ENCODE peak calls at places on chromosomes 7 and 10, in nine cellular contexts. One of them, this sample, is unnamed.

GRCh38 chr7:43640679-43641078 is 57.8 kb downstream of the STK17A start:
- DNase-seq in tibial artery: no peak
- DNase-seq in cardiac fibroblast: no peak
- DNase-seq in prostate gland: no peak
- DNase-seq in mesothelial cell of epicardium: no peak
- DNase-seq in CD8-positive, alpha-beta T cell: no peak
- DNase-seq in fibroblast of mammary gland: no peak
- DNase-seq in neural progenitor cell: no peak
- DNase-seq in astrocyte of the cerebellum: no peak
- DNase-seq in this sample: no peak

GRCh38 chr7:50667789-50668226 is 102.6 kb upstream of the DDC start:
- DNase-seq in tibial artery: peak
- DNase-seq in cardiac fibroblast: peak
- DNase-seq in prostate gland: no peak
- DNase-seq in mesothelial cell of epicardium: no peak
- DNase-seq in CD8-positive, alpha-beta T cell: no peak
- DNase-seq in fibroblast of mammary gland: peak
- DNase-seq in neural progenitor cell: no peak
- DNase-seq in astrocyte of the cerebellum: no peak
- DNase-seq in this sample: no peak

GRCh38 chr7:40162516-40162915 is 27.7 kb downstream of the SUGCT start:
- DNase-seq in tibial artery: no peak
- DNase-seq in cardiac fibroblast: no peak
- DNase-seq in prostate gland: no peak
- DNase-seq in mesothelial cell of epicardium: no peak
- DNase-seq in CD8-positive, alpha-beta T cell: no peak
- DNase-seq in fibroblast of mammary gland: peak
- DNase-seq in neural progenitor cell: no peak
- DNase-seq in astrocyte of the cerebellum: no peak
- DNase-seq in this sample: no peak

GRCh38 chr7:8261711-8262695 is at the start of gene ICA1:
- DNase-seq in tibial artery: peak
- DNase-seq in cardiac fibroblast: peak
- DNase-seq in prostate gland: peak
- DNase-seq in mesothelial cell of epicardium: peak
- DNase-seq in CD8-positive, alpha-beta T cell: no peak
- DNase-seq in fibroblast of mammary gland: peak
- DNase-seq in neural progenitor cell: peak
- DNase-seq in astrocyte of the cerebellum: no peak
- DNase-seq in this sample: peak

GRCh38 chr7:65239707-65240352 is 133.8 kb upstream of the ZNF92 start:
- DNase-seq in tibial artery: no peak
- DNase-seq in cardiac fibroblast: peak
- DNase-seq in prostate gland: no peak
- DNase-seq in mesothelial cell of epicardium: peak
- DNase-seq in CD8-positive, alpha-beta T cell: no peak
- DNase-seq in fibroblast of mammary gland: no peak
- DNase-seq in neural progenitor cell: peak
- DNase-seq in astrocyte of the cerebellum: no peak
- DNase-seq in this sample: no peak

GRCh38 chr7:44147026-44147881 is 6.1 kb upstream of the MYL7 start:
- DNase-seq in tibial artery: peak
- DNase-seq in cardiac fibroblast: no peak
- DNase-seq in prostate gland: no peak
- DNase-seq in mesothelial cell of epicardium: no peak
- DNase-seq in CD8-positive, alpha-beta T cell: no peak
- DNase-seq in fibroblast of mammary gland: no peak
- DNase-seq in neural progenitor cell: peak
- DNase-seq in astrocyte of the cerebellum: no peak
- DNase-seq in this sample: no peak

GRCh38 chr7:100822236-100823139 is 4.8 kb downstream of the EPHB4 start:
- DNase-seq in tibial artery: no peak
- DNase-seq in cardiac fibroblast: no peak
- DNase-seq in prostate gland: no peak
- DNase-seq in mesothelial cell of epicardium: no peak
- DNase-seq in CD8-positive, alpha-beta T cell: no peak
- DNase-seq in fibroblast of mammary gland: no peak
- DNase-seq in neural progenitor cell: no peak
- DNase-seq in astrocyte of the cerebellum: no peak
- DNase-seq in this sample: no peak

GRCh38 chr7:36955730-36956129 is 231.4 kb upstream of the AOAH start:
- DNase-seq in tibial artery: no peak
- DNase-seq in cardiac fibroblast: no peak
- DNase-seq in prostate gland: no peak
- DNase-seq in mesothelial cell of epicardium: no peak
- DNase-seq in CD8-positive, alpha-beta T cell: no peak
- DNase-seq in fibroblast of mammary gland: no peak
- DNase-seq in neural progenitor cell: no peak
- DNase-seq in astrocyte of the cerebellum: no peak
- DNase-seq in this sample: no peak

GRCh38 chr7:100169147-100169850 is 882 bp upstream of the GAL3ST4 start:
- DNase-seq in tibial artery: no peak
- DNase-seq in cardiac fibroblast: no peak
- DNase-seq in prostate gland: no peak
- DNase-seq in mesothelial cell of epicardium: no peak
- DNase-seq in CD8-positive, alpha-beta T cell: no peak
- DNase-seq in fibroblast of mammary gland: no peak
- DNase-seq in neural progenitor cell: no peak
- DNase-seq in astrocyte of the cerebellum: no peak
- DNase-seq in this sample: no peak

GRCh38 chr7:89998554-89998953 is 155.7 kb upstream of the STEAP1 start:
- DNase-seq in tibial artery: no peak
- DNase-seq in cardiac fibroblast: no peak
- DNase-seq in prostate gland: no peak
- DNase-seq in mesothelial cell of epicardium: no peak
- DNase-seq in CD8-positive, alpha-beta T cell: no peak
- DNase-seq in fibroblast of mammary gland: no peak
- DNase-seq in neural progenitor cell: no peak
- DNase-seq in astrocyte of the cerebellum: no peak
- DNase-seq in this sample: no peak

GRCh38 chr7:55549457-55549856 is 22.8 kb downstream of the VOPP1 start:
- DNase-seq in tibial artery: no peak
- DNase-seq in cardiac fibroblast: no peak
- DNase-seq in prostate gland: no peak
- DNase-seq in mesothelial cell of epicardium: no peak
- DNase-seq in CD8-positive, alpha-beta T cell: no peak
- DNase-seq in fibroblast of mammary gland: no peak
- DNase-seq in neural progenitor cell: no peak
- DNase-seq in astrocyte of the cerebellum: no peak
- DNase-seq in this sample: no peak

GRCh38 chr10:114353383-114353782 is 50.9 kb downstream of the AFAP1L2 start:
- DNase-seq in tibial artery: no peak
- DNase-seq in cardiac fibroblast: no peak
- DNase-seq in prostate gland: no peak
- DNase-seq in mesothelial cell of epicardium: no peak
- DNase-seq in CD8-positive, alpha-beta T cell: no peak
- DNase-seq in fibroblast of mammary gland: no peak
- DNase-seq in neural progenitor cell: no peak
- DNase-seq in astrocyte of the cerebellum: no peak
- DNase-seq in this sample: no peak

GRCh38 chr7:47772492-47772891 is 175.8 kb downstream of the PKD1L1 start:
- DNase-seq in tibial artery: no peak
- DNase-seq in cardiac fibroblast: no peak
- DNase-seq in prostate gland: no peak
- DNase-seq in mesothelial cell of epicardium: no peak
- DNase-seq in CD8-positive, alpha-beta T cell: no peak
- DNase-seq in fibroblast of mammary gland: no peak
- DNase-seq in neural progenitor cell: no peak
- DNase-seq in astrocyte of the cerebellum: no peak
- DNase-seq in this sample: no peak

DNA sequence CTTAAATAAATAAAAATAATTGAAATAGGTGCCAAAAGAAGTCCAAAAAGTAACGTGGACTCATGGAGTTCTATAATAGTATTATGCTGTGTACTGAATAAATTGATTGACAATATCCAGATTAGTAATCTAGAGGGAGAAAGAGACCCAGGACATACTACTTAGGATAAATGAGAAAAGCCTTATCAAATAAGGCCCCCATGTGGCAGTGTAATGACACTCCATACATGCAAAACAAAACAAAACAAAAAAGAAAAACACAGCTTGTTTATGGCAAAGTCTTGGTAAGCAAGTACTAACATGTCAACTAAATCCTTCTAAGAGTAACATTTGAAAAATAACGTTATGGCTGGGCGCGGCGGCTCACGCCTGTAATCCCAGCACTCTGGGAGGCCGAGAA is 3.6 kb upstream of the RUNDC3B start:
- DNase-seq in tibial artery: no peak
- DNase-seq in cardiac fibroblast: no peak
- DNase-seq in prostate gland: no peak
- DNase-seq in mesothelial cell of epicardium: no peak
- DNase-seq in CD8-positive, alpha-beta T cell: no peak
- DNase-seq in fibroblast of mammary gland: no peak
- DNase-seq in neural progenitor cell: no peak
- DNase-seq in astrocyte of the cerebellum: no peak
- DNase-seq in this sample: no peak
- TF ChIP-seq CTCF in tibial artery: no peak
- TF ChIP-seq CTCF in cardiac fibroblast: no peak
- TF ChIP-seq CTCF in prostate gland: no peak
- TF ChIP-seq CTCF in mesothelial cell of epicardium: no peak
- TF ChIP-seq CTCF in CD8-positive, alpha-beta T cell: no peak
- TF ChIP-seq CTCF in fibroblast of mammary gland: no peak
- TF ChIP-seq CTCF in neural progenitor cell: peak
- TF ChIP-seq CTCF in astrocyte of the cerebellum: no peak
- TF ChIP-seq CTCF in this sample: no peak

GRCh38 chr7:71267734-71268133 is 135.8 kb downstream of the GALNT17 start:
- DNase-seq in tibial artery: no peak
- DNase-seq in cardiac fibroblast: no peak
- DNase-seq in prostate gland: no peak
- DNase-seq in mesothelial cell of epicardium: no peak
- DNase-seq in CD8-positive, alpha-beta T cell: no peak
- DNase-seq in fibroblast of mammary gland: no peak
- DNase-seq in neural progenitor cell: no peak
- DNase-seq in astrocyte of the cerebellum: no peak
- DNase-seq in this sample: no peak
- TF ChIP-seq CTCF in tibial artery: no peak
- TF ChIP-seq CTCF in cardiac fibroblast: no peak
- TF ChIP-seq CTCF in prostate gland: no peak
- TF ChIP-seq CTCF in mesothelial cell of epicardium: peak
- TF ChIP-seq CTCF in CD8-positive, alpha-beta T cell: no peak
- TF ChIP-seq CTCF in fibroblast of mammary gland: no peak
- TF ChIP-seq CTCF in neural progenitor cell: peak
- TF ChIP-seq CTCF in astrocyte of the cerebellum: no peak
- TF ChIP-seq CTCF in this sample: no peak

GRCh38 chr10:10482613-10483012 is 535.1 kb upstream of the CELF2 start:
- DNase-seq in tibial artery: no peak
- DNase-seq in cardiac fibroblast: no peak
- DNase-seq in prostate gland: no peak
- DNase-seq in mesothelial cell of epicardium: no peak
- DNase-seq in CD8-positive, alpha-beta T cell: no peak
- DNase-seq in fibroblast of mammary gland: no peak
- DNase-seq in neural progenitor cell: no peak
- DNase-seq in astrocyte of the cerebellum: no peak
- DNase-seq in this sample: no peak

GRCh38 chr10:10475812-10476211 is 541.9 kb upstream of the CELF2 start:
- DNase-seq in tibial artery: no peak
- DNase-seq in cardiac fibroblast: no peak
- DNase-seq in prostate gland: no peak
- DNase-seq in mesothelial cell of epicardium: no peak
- DNase-seq in CD8-positive, alpha-beta T cell: no peak
- DNase-seq in fibroblast of mammary gland: no peak
- DNase-seq in neural progenitor cell: peak
- DNase-seq in astrocyte of the cerebellum: no peak
- DNase-seq in this sample: no peak

GRCh38 chr10:10477859-10478258 is 539.8 kb upstream of the CELF2 start:
- DNase-seq in tibial artery: no peak
- DNase-seq in cardiac fibroblast: no peak
- DNase-seq in prostate gland: no peak
- DNase-seq in mesothelial cell of epicardium: no peak
- DNase-seq in CD8-positive, alpha-beta T cell: no peak
- DNase-seq in fibroblast of mammary gland: no peak
- DNase-seq in neural progenitor cell: no peak
- DNase-seq in astrocyte of the cerebellum: no peak
- DNase-seq in this sample: no peak

GRCh38 chr10:10479465-10479864 is 538.2 kb upstream of the CELF2 start:
- DNase-seq in tibial artery: no peak
- DNase-seq in cardiac fibroblast: no peak
- DNase-seq in prostate gland: no peak
- DNase-seq in mesothelial cell of epicardium: no peak
- DNase-seq in CD8-positive, alpha-beta T cell: no peak
- DNase-seq in fibroblast of mammary gland: no peak
- DNase-seq in neural progenitor cell: no peak
- DNase-seq in astrocyte of the cerebellum: no peak
- DNase-seq in this sample: no peak
- TF ChIP-seq CTCF in tibial artery: no peak
- TF ChIP-seq CTCF in cardiac fibroblast: no peak
- TF ChIP-seq CTCF in prostate gland: no peak
- TF ChIP-seq CTCF in mesothelial cell of epicardium: no peak
- TF ChIP-seq CTCF in CD8-positive, alpha-beta T cell: no peak
- TF ChIP-seq CTCF in fibroblast of mammary gland: no peak
- TF ChIP-seq CTCF in neural progenitor cell: no peak
- TF ChIP-seq CTCF in astrocyte of the cerebellum: no peak
- TF ChIP-seq CTCF in this sample: no peak

DNA sequence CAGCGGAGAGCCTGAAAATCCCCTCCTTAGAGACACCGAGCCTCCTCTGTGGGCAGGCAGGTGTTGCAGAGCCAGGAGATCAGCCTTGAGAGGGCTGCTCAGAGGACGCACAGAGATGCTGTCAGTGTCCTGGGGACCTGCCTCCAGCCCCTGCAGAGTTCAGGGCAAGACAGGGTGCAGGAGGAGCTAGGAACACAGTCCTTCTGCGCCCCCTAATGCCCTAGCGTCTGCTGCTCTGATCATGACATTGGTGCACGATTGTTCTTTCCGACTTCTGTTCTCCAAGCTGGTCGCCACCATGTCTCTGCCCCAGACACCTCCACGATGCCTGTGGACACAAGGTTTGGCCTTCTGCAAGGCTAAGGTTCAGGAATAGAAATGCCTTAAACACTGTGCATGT is 613.7 kb upstream of the MKI67 start:
- DNase-seq in tibial artery: no peak
- DNase-seq in cardiac fibroblast: no peak
- DNase-seq in prostate gland: no peak
- DNase-seq in mesothelial cell of epicardium: no peak
- DNase-seq in CD8-positive, alpha-beta T cell: no peak
- DNase-seq in fibroblast of mammary gland: no peak
- DNase-seq in neural progenitor cell: no peak
- DNase-seq in astrocyte of the cerebellum: no peak
- DNase-seq in this sample: no peak
- TF ChIP-seq CTCF in tibial artery: no peak
- TF ChIP-seq CTCF in cardiac fibroblast: no peak
- TF ChIP-seq CTCF in prostate gland: no peak
- TF ChIP-seq CTCF in mesothelial cell of epicardium: no peak
- TF ChIP-seq CTCF in CD8-positive, alpha-beta T cell: no peak
- TF ChIP-seq CTCF in fibroblast of mammary gland: no peak
- TF ChIP-seq CTCF in neural progenitor cell: peak
- TF ChIP-seq CTCF in astrocyte of the cerebellum: no peak
- TF ChIP-seq CTCF in this sample: no peak

GRCh38 chr10:102565793-102566192 is 62.0 kb downstream of the SUFU start:
- DNase-seq in tibial artery: no peak
- DNase-seq in cardiac fibroblast: no peak
- DNase-seq in prostate gland: no peak
- DNase-seq in mesothelial cell of epicardium: no peak
- DNase-seq in CD8-positive, alpha-beta T cell: no peak
- DNase-seq in fibroblast of mammary gland: no peak
- DNase-seq in neural progenitor cell: peak
- DNase-seq in astrocyte of the cerebellum: no peak
- DNase-seq in this sample: no peak
- TF ChIP-seq CTCF in tibial artery: no peak
- TF ChIP-seq CTCF in cardiac fibroblast: no peak
- TF ChIP-seq CTCF in prostate gland: no peak
- TF ChIP-seq CTCF in mesothelial cell of epicardium: no peak
- TF ChIP-seq CTCF in CD8-positive, alpha-beta T cell: no peak
- TF ChIP-seq CTCF in fibroblast of mammary gland: no peak
- TF ChIP-seq CTCF in neural progenitor cell: peak
- TF ChIP-seq CTCF in astrocyte of the cerebellum: no peak
- TF ChIP-seq CTCF in this sample: no peak

This sample was measured in epithelial cell of esophagus.